ENCODE peak calls at places on chromosomes 5 and 9, in four cellular contexts. N, Z, G and F are unnamed samples.

GRCh38 chr9:37198034-37198718 is 77.8 kb downstream of the ZCCHC7 start:
- DNase-seq in N (no peak), Z (no peak), G (no peak), F (no peak)

GRCh38 chr5:176660860-176661641 is 13.8 kb downstream of the TSPAN17 start:
- DNase-seq in G (peak; percentile 89), N (peak; percentile 65), Z (peak; percentile 91), F (peak; percentile 69)

GRCh38 chr9:79568337-79569084 is 3.3 kb upstream of the TLE4 start:
- DNase-seq in Z (no peak), N (no peak), G (no peak), F (no peak)

GRCh38 chr5:171806976-171807823 is 21.6 kb downstream of the SMIM23 start:
- DNase-seq in N (no peak), Z (peak; percentile 31), G (no peak), F (peak; percentile 20)

GRCh38 chr5:132674671-132675506 is 1.1 kb downstream of the IL4 start:
- DNase-seq in Z (peak; percentile 88), N (no peak), G (no peak), F (peak; percentile 96)

GRCh38 chr5:34582364-34582763 is 73.8 kb upstream of the RAI14 start:
- DNase-seq in N (no peak), G (no peak), Z (no peak), F (no peak)

GRCh38 chr5:8628521-8628920 is 759.6 kb downstream of the MTRR start:
- DNase-seq in Z (no peak), G (no peak), N (no peak), F (no peak)

GRCh38 chr9:4508246-4508906 is 18.1 kb downstream of the SLC1A1 start:
- DNase-seq in N (no peak), G (no peak), Z (peak; percentile 47), F (peak; percentile 77)

GRCh38 chr5:61333351-61334223 is 1.5 kb downstream of the ZSWIM6 start:
- DNase-seq in N (peak; percentile 21), G (peak; percentile 79), Z (peak; percentile 42), F (no peak)

GRCh38 chr5:138603521-138603920 is 28.3 kb upstream of the HSPA9 start:
- DNase-seq in N (no peak), G (no peak), Z (no peak), F (no peak)

GRCh38 chr5:62506659-62507460 is 71.8 kb upstream of the LRRC70 start:
- DNase-seq in G (no peak), Z (no peak), N (no peak), F (peak; percentile 35)

GRCh38 chr5:122152266-122152900 is 23.0 kb downstream of the ZNF474 start:
- DNase-seq in N (no peak), Z (no peak), G (no peak), F (no peak)

GRCh38 chr5:143106175-143106574 is 297.3 kb downstream of the NR3C1 start:
- DNase-seq in Z (peak; percentile 40), G (no peak), N (no peak), F (peak; percentile 80)

GRCh38 chr9:89463986-89464901 is 33.7 kb downstream of the SEMA4D start:
- DNase-seq in Z (no peak), G (no peak), N (peak; percentile 75), F (no peak)

GRCh38 chr5:82815871-82816270 is 261.3 kb downstream of the TMEM167A start:
- DNase-seq in G (no peak), N (no peak), Z (no peak), F (peak; percentile 25)

GRCh38 chr5:88815048-88815789 is 67.8 kb downstream of the MEF2C start:
- DNase-seq in Z (no peak), G (no peak), N (no peak), F (no peak)

GRCh38 chr9:134396258-134396742 is 70.0 kb downstream of the RXRA start:
- DNase-seq in N (no peak), G (peak; percentile 90), Z (no peak), F (no peak)